ENCODE peak calls at places on chromosomes 12 and 14, in four cellular contexts. W, Z, X and U are unnamed samples. For H3K4me1 and H3K9me3, the result is how much of the 10 kb centered on the place peaks cover.

GRCh38 chr12:54306925-54307731 is 6.3 kb upstream of the NFE2 start:
- DNase-seq in W (peak), Z (no peak), X (peak), U (no peak)

GRCh38 chr14:104749111-104749649 is 3.8 kb upstream of the SIVA1 start:
- DNase-seq in W (no peak), Z (no peak), X (no peak), U (peak)

GRCh38 chr12:25051583-25052190 is 102.8 kb upstream of the BCAT1 start:
- DNase-seq in W (no peak), Z (no peak), X (no peak), U (no peak)

GRCh38 chr12:81360916-81361315 is 283.0 kb downstream of the ACSS3 start:
- DNase-seq in W (no peak), Z (no peak), X (no peak), U (no peak)

GRCh38 chr14:93073833-93074769 is 41.6 kb downstream of the ITPK1 start:
- DNase-seq in W (peak), Z (no peak), X (no peak), U (peak)

GRCh38 chr14:96268426-96269358 is 12.7 kb downstream of the BDKRB1 start:
- DNase-seq in W (no peak), Z (no peak), X (peak), U (no peak)

GRCh38 chr14:35504260-35504659 is 29.7 kb upstream of the INSM2 start:
- DNase-seq in W (no peak), Z (no peak), X (no peak), U (no peak)

GRCh38 chr12:1878695-1879094 is 39.8 kb downstream of the CACNA2D4 start:
- DNase-seq in W (no peak), Z (no peak), X (no peak), U (no peak)

GRCh38 chr12:2076728-2077127 is 23.9 kb downstream of the CACNA1C start:
- DNase-seq in W (no peak), Z (no peak), X (no peak), U (no peak)

GRCh38 chr14:44529026-44529425 is 21.9 kb upstream of the FSCB start:
- DNase-seq in W (no peak), Z (no peak), X (no peak), U (no peak)

GRCh38 chr14:76346391-76347160 is 29.4 kb upstream of the ESRRB start:
- DNase-seq in W (no peak), Z (no peak), X (no peak), U (no peak)

GRCh38 chr14:103847954-103848719 is 762 bp upstream of the PPP1R13B start:
- DNase-seq in W (no peak), Z (no peak), X (peak), U (no peak)

GRCh38 chr12:11689591-11690158 is 40.2 kb downstream of the ETV6 start:
- DNase-seq in W (no peak), Z (no peak), X (no peak), U (no peak)
- H3K4me1 ChIP-seq in W (half or more), Z (under half), X (under half), U (under half)

GRCh38 chr12:126908765-126909142 is 1358.2 kb upstream of the TMEM132C start:
- DNase-seq in W (no peak), Z (no peak), X (no peak), U (no peak)
- H3K9me3 ChIP-seq in W (under half), Z (under half), X (under half), U (under half)

DNA sequence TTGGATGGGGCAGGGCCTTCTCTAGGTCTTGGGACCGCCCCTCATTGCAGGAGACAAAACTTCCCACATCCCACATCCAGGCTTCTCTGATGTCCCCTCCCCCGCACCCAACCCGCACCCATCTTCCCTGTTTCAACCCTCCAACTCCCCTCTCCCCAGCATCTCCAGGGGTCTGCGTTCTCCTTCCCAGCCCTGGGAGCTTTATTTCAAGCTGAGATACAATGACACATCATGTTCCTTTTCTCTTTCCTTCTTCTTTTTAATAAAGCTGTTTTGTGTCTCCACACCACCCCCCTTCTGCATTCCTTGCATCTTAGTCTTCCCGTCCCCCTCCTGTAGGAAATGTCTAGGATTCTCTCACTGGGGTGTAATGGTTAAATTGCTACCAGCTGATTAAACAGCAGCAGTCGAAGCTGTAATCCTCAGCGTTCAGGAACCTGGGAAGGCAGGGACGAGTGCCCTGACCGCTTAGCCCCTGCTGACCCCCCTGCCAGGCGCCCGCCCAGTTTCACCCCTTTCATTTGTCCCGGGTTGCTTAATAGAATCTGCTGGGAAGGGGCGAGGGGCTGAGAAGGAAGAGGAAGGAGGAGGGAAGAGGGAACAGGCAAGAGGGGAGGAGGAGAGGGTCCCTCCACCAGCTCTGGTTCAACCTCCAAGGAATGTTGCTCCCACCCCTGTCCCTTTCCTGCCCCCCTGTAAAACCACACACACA is 104.4 kb upstream of the MED13L start:
- DNase-seq in W (no peak), Z (peak), X (no peak), U (no peak)
- H3K4me1 ChIP-seq in W (under half), Z (under half), X (under half), U (under half)

GRCh38 chr12:104387190-104387589 is 69.6 kb upstream of the CHST11 start:
- DNase-seq in W (no peak), Z (no peak), X (no peak), U (no peak)
- H3K9me3 ChIP-seq in W (under half), Z (under half), X (under half), U (under half)

GRCh38 chr12:31521972-31522371 is 69.0 kb downstream of the DENND5B start:
- DNase-seq in W (no peak), Z (no peak), X (no peak), U (no peak)

GRCh38 chr12:31522607-31523006 is 68.3 kb downstream of the DENND5B start:
- DNase-seq in W (no peak), Z (no peak), X (no peak), U (no peak)

GRCh38 chr12:31525496-31526157 is 65.3 kb downstream of the DENND5B start:
- DNase-seq in W (no peak), Z (no peak), X (no peak), U (no peak)

GRCh38 chr12:31524791-31525495 is 66.0 kb downstream of the DENND5B start:
- DNase-seq in W (no peak), Z (no peak), X (no peak), U (no peak)

DNA sequence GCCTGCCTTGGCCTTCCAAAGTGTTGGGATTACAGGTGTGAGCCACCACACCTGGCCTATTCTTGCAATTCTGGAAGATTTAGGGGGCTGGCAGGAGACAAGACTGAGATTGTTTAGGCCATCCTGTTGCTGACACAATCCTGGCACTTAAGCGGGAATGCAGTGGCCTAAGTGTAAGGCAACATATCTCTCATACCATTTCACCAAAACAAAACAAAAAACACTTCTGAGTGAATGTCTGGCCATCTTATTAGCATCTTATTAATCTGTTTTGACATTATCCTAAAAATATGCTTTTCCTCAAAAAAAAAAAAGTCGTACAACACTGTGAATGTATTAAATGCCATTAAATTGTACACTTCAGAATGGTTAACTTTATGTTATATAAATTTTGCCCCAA is 67.6 kb downstream of the DENND5B start:
- DNase-seq in W (no peak), Z (no peak), X (no peak), U (no peak)
- H3K4me1 ChIP-seq in W (half or more), Z (under half), X (under half), U (half or more)

DNA sequence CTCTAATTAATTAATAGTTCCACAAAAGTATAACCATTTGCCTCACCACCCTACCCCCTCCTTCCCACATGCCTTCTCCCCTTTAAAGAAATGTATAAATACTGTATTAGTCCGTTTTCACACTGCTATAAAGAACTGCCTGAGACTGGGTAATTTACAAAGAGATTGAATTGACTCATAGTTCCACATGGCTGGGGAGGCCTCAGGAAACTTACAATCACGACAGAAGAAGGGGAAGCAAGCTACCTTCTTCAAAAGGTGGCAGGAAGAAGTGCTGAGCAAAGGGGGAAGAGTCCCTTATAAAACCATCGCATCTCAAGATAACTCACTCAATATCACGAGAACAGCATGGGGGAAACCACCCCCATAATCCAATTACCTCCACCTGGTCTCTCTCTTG is 8.2 kb upstream of the RESF1 start:
- DNase-seq in W (no peak), Z (no peak), X (no peak), U (no peak)
- H3K9me3 ChIP-seq in W (under half), Z (under half), X (under half), U (under half)

GRCh38 chr12:9761407-9761736 is 671 bp upstream of the CD69 start:
- DNase-seq in W (no peak), Z (no peak), X (no peak), U (no peak)

GRCh38 chr12:9762369-9762768 is 1.7 kb upstream of the CD69 start:
- DNase-seq in W (no peak), Z (no peak), X (no peak), U (no peak)

GRCh38 chr12:9759680-9760592 is 765 bp downstream of the CD69 start:
- DNase-seq in W (no peak), Z (no peak), X (no peak), U (no peak)

GRCh38 chr12:9760699-9761406 is at the start of gene CD69:
- DNase-seq in W (no peak), Z (no peak), X (no peak), U (no peak)

GRCh38 chr12:9763025-9763424 is 2.3 kb upstream of the CD69 start:
- DNase-seq in W (no peak), Z (no peak), X (no peak), U (no peak)
- H3K4me1 ChIP-seq in W (under half), Z (under half), X (under half), U (under half)

GRCh38 chr12:133129368-133130037 is 571 bp downstream of the ZNF891 start:
- DNase-seq in W (no peak), Z (no peak), X (no peak), U (peak)
- H3K9me3 ChIP-seq in W (half or more), Z (under half), X (half or more), U (under half)